ENCODE peak calls at places on chromosomes 11 and 22, in four cellular contexts. N is GM06990, Q is tibial artery, Z is BJ. V is an unnamed sample.

GRCh38 chr11:130070109-130070828 is 575 bp downstream of the APLP2 start:
- DNase-seq in N (peak), Q (no peak), Z (no peak), V (peak)

GRCh38 chr11:15576759-15577158 is 462.0 kb downstream of the INSC start:
- DNase-seq in N (no peak), Q (no peak), Z (no peak), V (no peak)

GRCh38 chr11:83574516-83574915 is 288.3 kb upstream of the CCDC90B start:
- DNase-seq in N (no peak), Q (no peak), Z (no peak), V (no peak)

GRCh38 chr11:10895285-10895684 is 37.4 kb upstream of the ZBED5 start:
- DNase-seq in N (no peak), Q (no peak), Z (no peak), V (no peak)

GRCh38 chr11:68312117-68312779 is at the start of gene LRP5:
- DNase-seq in N (peak), Q (no peak), Z (no peak), V (no peak)

GRCh38 chr11:44112083-44112865 is 16.8 kb downstream of the EXT2 start:
- DNase-seq in N (no peak), Q (no peak), Z (peak), V (peak)

GRCh38 chr11:66850588-66851250 is 6.1 kb upstream of the LRFN4 start:
- DNase-seq in N (peak), Q (no peak), Z (no peak), V (no peak)

GRCh38 chr11:80613630-80614029 is 1172.8 kb upstream of the TENM4 start:
- DNase-seq in N (no peak), Q (no peak), Z (no peak), V (no peak)

GRCh38 chr11:105937738-105938137 is 84.3 kb downstream of the MSANTD4 start:
- DNase-seq in N (no peak), Q (no peak), Z (peak), V (peak)

GRCh38 chr11:81237139-81237538 is 1496.5 kb downstream of the FAM181B start:
- DNase-seq in N (no peak), Q (no peak), Z (no peak), V (peak)

GRCh38 chr22:21690401-21690801 is 24.6 kb downstream of the PPIL2 start:
- DNase-seq in N (no peak), Q (no peak), Z (no peak), V (no peak)

GRCh38 chr11:11618973-11619435 is 2.8 kb downstream of the GALNT18 start:
- DNase-seq in N (no peak), Q (no peak), Z (no peak), V (no peak)

GRCh38 chr11:121630041-121630440 is 177.3 kb upstream of the SORL1-AS1 start:
- DNase-seq in N (no peak), Q (no peak), Z (no peak), V (peak)

GRCh38 chr11:75024068-75024449 is 35.3 kb downstream of the NEU3 start:
- DNase-seq in N (no peak), Q (no peak), Z (no peak), V (no peak)

GRCh38 chr11:130449246-130449990 is 973 bp downstream of the ADAMTS15 start:
- DNase-seq in N (no peak), Q (no peak), Z (no peak), V (peak)

GRCh38 chr11:133796043-133796795 is 49.1 kb downstream of the SPATA19 start:
- DNase-seq in N (no peak), Q (no peak), Z (no peak), V (no peak)

DNA sequence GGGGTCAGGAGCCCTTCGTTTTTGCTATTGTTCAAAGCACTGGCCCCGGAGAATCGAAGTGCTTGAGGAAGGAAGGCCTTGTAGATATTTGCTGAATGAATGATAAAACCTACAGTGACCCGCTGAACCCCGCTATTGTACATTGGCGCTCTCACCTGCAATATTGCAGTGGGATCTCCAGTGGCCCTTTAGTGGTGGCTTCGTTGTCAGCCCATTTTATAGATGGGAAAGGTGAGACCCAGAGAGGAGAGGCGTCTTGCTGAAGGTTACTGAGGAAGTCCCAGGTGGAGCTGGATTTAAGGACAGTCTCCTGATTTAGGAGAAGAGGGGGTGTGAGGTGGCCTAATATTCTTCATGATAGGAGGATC is 1.2 kb downstream of the CDC42EP2 start:
- DNase-seq in N (no peak), Q (no peak), Z (no peak), V (peak)
- TF ChIP-seq CTCF in N (no peak), Q (no peak), Z (no peak), V (no peak)

DNA sequence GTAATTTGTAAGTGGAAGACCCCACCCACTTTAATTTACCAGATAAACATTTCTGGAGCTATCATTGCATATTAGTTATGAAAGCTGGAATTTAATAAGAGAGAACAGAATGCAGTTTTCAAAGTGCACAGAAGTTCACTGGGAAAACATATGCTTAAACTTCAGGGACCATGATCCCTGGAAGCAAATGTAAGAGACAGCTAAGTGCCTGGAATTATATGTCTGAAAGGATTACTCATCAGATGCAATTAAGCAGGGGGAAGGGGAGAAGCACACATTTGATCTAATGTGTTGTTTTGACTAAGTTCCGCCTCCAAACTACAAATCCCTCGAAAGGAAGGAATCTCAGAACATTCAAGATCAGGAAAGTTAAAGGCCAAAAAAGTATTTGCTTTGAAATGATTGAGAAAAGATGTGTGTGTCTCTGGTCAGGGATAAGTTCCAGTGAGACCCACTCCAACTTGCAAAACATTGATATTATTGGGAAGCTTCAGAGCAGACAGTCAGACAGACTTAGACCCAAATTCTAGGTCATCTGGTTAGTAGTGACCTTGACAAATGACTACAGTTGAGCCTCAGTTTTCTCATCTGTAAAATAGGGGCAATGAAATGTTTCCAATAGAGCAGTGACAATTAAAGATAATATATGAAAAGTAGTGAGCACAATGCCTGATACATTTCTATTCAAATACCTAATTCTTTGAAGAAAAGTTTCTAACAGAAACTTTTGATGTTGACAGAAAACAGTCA is 147.6 kb downstream of the ME3 start:
- DNase-seq in N (no peak), Q (no peak), Z (no peak), V (peak)
- H3K4me3 ChIP-seq in N (no peak), Q (no peak), Z (no peak), V (no peak)

DNA sequence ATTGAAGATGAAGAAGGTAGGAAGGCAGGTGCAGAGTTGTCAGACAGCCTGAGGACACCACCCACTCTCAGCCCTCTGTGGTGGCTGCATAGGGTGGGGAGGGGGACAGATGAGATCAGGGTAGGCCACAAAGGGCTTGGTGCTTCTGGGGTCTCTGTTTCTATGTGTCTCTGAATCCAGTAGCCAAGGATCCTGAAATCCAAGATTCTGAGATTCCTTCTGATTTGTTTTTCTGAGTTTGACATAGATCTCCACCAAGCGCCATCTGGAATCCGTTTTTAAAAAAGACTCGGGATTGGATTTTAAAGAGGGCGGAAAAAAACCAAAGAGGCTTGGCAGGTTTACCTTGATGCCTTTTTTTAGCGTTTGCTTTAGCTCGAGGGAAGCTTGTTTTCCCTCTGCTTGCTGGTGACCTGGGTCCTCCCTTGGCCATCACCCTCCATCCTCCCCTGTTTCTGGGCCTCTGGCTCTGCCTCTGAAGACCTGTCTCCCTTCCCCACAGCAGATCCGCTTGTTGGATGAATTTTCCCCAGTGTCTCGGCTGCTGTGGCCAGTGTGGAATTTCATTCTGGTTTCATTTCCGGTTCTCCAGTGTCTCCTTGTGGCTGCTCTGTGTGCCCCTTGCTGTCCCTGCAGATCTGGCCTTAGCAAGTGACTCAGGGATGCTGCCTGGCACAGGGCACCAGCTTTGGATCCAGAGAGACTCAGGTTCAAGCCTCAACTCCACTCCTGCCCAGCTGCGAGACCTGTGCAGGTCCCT is 15.0 kb downstream of the SYNGR1 start:
- DNase-seq in N (no peak), Q (no peak), Z (no peak), V (no peak)
- TF ChIP-seq CTCF in N (no peak), Q (no peak), Z (peak), V (peak)

GRCh38 chr11:47394050-47394321 is 14.4 kb upstream of the SLC39A13 start:
- DNase-seq in N (no peak), Q (no peak), Z (no peak), V (no peak)
- H3K4me3 ChIP-seq in N (no peak), Q (no peak), Z (no peak), V (no peak)

GRCh38 chr11:118290923-118291322 is 13.6 kb upstream of the CD3E start:
- DNase-seq in N (no peak), Q (peak), Z (no peak), V (no peak)

GRCh38 chr11:118295199-118295598 is 9.3 kb upstream of the CD3E start:
- DNase-seq in N (no peak), Q (no peak), Z (no peak), V (no peak)

GRCh38 chr11:118291453-118291852 is 13.1 kb upstream of the CD3E start:
- DNase-seq in N (no peak), Q (no peak), Z (no peak), V (no peak)

GRCh38 chr11:118294053-118294452 is 10.5 kb upstream of the CD3E start:
- DNase-seq in N (no peak), Q (no peak), Z (no peak), V (no peak)

DNA sequence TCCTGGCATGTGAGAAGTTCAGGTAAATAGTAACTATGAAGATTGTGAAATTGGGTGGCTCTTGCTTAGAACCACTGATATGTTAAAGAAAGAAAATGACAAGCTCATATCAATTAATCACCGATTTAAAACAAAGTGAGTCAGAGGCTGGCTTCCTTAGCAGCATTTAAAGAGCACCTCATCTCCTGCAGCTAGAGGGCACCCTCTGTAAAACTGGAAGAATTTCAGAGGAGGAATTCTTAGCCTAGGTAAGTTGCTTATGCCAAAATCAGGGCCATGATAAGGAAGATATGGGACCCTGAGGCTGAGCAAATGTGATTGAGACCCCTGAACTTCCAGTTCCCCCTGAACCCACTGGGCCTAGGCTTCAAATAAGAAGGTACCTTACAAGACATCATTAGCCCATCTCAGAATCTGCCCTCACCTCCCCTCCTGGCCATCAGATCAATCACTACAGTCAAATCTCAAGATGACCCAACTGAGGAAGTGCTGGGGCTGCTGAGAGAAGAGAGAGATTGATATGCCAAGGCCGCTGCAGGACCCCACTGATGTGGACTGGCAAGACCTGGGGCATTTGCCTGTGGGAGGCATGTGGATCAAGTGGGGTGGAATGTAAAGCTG is 8.6 kb upstream of the CD3E start:
- DNase-seq in N (no peak), Q (no peak), Z (no peak), V (peak)
- TF ChIP-seq CTCF in N (peak), Q (no peak), Z (peak), V (peak)

DNA sequence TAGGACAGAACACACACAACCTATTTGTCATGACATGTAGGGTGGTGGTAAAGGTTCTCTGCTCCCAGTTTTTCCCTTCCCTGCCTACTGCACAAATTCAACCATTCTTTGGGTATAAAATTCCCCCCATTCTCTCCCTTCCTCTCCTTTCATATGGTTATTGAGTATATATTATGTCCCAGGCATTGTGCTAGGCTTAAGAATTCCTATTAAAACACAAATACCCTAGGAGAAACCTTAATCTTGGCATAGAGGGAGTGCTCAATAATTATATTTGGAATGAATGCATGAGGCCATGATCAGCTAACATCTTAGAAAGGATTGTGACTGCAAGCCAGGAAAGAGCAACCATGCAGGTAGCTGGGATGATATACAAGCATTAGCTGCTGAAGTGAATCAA is 120.4 kb upstream of the MTMR2 start:
- DNase-seq in N (no peak), Q (no peak), Z (no peak), V (no peak)
- H3K4me3 ChIP-seq in N (no peak), Q (no peak), Z (no peak), V (no peak)

DNA sequence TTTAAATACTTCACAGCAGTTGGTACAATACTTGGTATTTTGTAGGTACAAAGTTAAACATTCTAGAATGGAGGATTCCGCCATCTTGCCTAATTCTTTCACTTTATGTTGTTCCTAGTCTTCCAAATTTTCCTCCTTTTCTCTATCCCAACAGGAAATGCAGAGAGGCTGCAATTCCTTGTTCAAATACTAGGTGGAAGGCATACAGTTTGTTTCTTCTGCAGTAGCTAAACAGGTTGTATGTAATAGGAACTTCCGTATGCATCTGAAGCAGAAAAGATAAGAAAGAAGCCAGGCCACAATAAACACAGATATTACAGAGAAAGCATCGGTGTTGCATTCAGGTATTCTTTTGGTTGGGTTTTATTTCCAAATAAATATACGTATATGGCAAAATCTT is 186.4 kb upstream of the MTMR2 start:
- DNase-seq in N (no peak), Q (no peak), Z (no peak), V (no peak)
- TF ChIP-seq CTCF in N (no peak), Q (no peak), Z (no peak), V (no peak)

DNA sequence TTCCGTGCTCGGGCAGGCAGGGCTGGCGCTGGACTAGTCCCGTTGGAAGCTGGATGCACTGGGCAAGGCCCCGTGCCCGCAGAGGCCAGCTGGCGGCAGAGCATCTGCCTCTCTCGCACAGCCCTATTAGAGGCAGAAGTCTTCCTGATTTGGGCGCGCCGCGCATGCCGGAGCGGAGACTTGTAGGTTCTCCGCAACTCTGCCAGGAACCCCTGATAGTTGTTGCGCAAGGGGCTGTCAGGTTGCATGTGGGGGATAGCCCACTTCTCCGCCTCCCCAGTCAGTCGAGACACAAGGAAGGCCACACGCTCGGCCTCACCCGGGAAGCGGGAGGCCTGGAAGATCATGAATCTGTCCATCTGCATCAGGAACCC is 1.2 kb downstream of the RTL6 start:
- DNase-seq in N (no peak), Q (no peak), Z (no peak), V (no peak)
- H3K4me3 ChIP-seq in N (no peak), Q (peak), Z (peak), V (peak)

DNA sequence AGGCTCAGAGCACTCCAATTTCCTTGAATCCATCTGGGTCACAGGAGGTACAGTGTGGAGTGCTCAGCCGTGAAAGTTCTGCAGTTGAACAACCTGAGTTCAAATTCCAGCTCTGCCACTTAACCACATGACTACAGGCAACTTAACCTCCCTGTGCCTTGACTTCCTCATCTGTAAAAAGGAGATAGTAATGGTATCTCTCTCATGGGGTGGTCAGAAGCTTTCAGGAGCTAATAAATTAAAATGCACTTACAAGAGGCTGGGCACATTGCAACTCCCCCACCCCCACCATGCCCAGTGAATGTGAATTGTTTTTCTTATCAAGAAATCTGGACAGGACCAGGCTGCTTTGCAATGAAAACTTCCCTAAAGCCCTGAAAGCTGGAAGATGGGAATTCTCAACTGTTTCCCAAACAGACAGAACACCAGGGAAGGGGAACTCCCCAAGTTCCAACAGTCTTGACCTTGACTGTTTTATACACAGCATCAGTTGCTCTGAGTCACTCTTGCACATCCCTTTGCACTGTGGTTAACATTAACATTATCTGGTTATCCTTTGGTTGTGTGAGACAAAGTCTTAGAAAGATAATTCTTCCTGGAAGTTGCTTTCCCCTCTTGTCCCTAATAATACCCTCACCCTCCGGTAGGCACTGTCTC is 137.0 kb downstream of the SLC1A2 start:
- DNase-seq in N (no peak), Q (no peak), Z (no peak), V (peak)
- TF ChIP-seq CTCF in N (no peak), Q (no peak), Z (no peak), V (no peak)